ENCODE peak calls at places on chromosome 18, in five cellular contexts. X is nucleus accumbens, W is ovary, H is GM13976, L is NT2/D1. Z is an unnamed sample.

GRCh38 chr18:36744261-36744876 is 84.4 kb downstream of the TPGS2 start:
- DNase-seq in L (no peak), H (no peak), W (no peak), X (no peak), Z (no peak)

GRCh38 chr18:25561923-25562322 is 210.0 kb upstream of the ZNF521 start:
- DNase-seq in L (peak), X (no peak), W (no peak), H (peak), Z (peak)

GRCh38 chr18:62384610-62385097 is 59.5 kb downstream of the TNFRSF11A start:
- DNase-seq in L (no peak), H (no peak), W (no peak), X (no peak), Z (no peak)

GRCh38 chr18:5508821-5509220 is 35.0 kb downstream of the EPB41L3 start:
- DNase-seq in X (no peak), W (no peak), H (no peak), L (no peak), Z (no peak)

GRCh38 chr18:22643731-22644130 is 226.0 kb upstream of the CTAGE1 start:
- DNase-seq in X (no peak), L (no peak), H (no peak), W (no peak), Z (no peak)

GRCh38 chr18:79933765-79934164 is 17.7 kb downstream of the SLC66A2 start:
- DNase-seq in W (peak), L (no peak), X (no peak), H (no peak), Z (no peak)

GRCh38 chr18:43049021-43049420 is 66.5 kb downstream of the RIT2 start:
- DNase-seq in X (no peak), H (no peak), W (no peak), L (no peak), Z (no peak)

GRCh38 chr18:63578357-63578958 is 8.7 kb upstream of the SERPINB13 start:
- DNase-seq in W (no peak), H (peak), L (peak), X (no peak), Z (peak)

GRCh38 chr18:32372381-32373061 is 98.2 kb downstream of the GAREM1 start:
- DNase-seq in H (no peak), L (no peak), W (no peak), X (no peak), Z (no peak)

Z was measured in iPS DF 6.9.